ENCODE peak calls at places on chromosomes 5 and 9, in four cellular contexts. Q is HepG2, Z is K562, R is GM12878. X is an unnamed sample.

GRCh38 chr5:179355976-179356968 is 11.0 kb upstream of the ADAMTS2 start:
- DNase-seq in Z (no peak), R (no peak), Q (no peak), X (no peak)

GRCh38 chr9:111886983-111887718 is 9.5 kb upstream of the UGCG start:
- DNase-seq in Q (no peak), R (no peak), Z (no peak), X (no peak)

GRCh38 chr5:93607367-93608258 is 24.6 kb downstream of the NR2F1 start:
- DNase-seq in Z (peak), R (no peak), Q (peak), X (peak)

GRCh38 chr5:65050826-65051498 is 282.2 kb downstream of the CWC27 start:
- DNase-seq in R (no peak), Q (no peak), Z (no peak), X (no peak)

GRCh38 chr5:151570058-151570457 is 21.1 kb downstream of the FAT2 start:
- DNase-seq in Q (no peak), R (no peak), Z (no peak), X (no peak)

GRCh38 chr5:84383816-84384603 is 670 bp downstream of the EDIL3 start:
- DNase-seq in R (no peak), Z (no peak), Q (no peak), X (peak)

GRCh38 chr9:21778300-21778699 is 24.1 kb upstream of the MTAP start:
- DNase-seq in Q (no peak), R (no peak), Z (no peak), X (no peak)

GRCh38 chr9:806285-807156 is 35.0 kb upstream of the DMRT1 start:
- DNase-seq in Z (peak), R (peak), Q (peak), X (peak)

GRCh38 chr9:88694625-88695024 is 159.6 kb downstream of the NXNL2 start:
- DNase-seq in R (no peak), Z (no peak), Q (no peak), X (no peak)

DNA sequence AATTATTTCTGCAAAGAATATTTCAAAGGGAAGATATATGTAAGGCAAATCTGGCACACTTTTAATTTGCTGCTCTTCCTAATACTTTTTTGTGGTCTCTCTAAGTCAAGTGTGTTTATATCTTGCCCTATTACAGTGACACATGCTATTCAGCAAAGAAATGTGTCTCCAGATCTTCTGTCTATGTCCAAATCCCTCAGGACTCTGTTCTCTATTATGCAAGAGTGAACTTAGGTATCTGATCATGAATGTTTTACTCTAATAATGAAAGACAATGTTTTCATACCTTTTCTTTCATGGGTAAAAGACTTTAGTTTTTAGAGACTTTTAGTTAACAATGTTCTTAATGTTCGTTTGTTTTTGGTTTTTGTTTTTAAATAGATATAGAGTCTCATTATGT is 255.4 kb upstream of the DAB2 start:
- DNase-seq in R (no peak), Q (no peak), Z (no peak), X (no peak)
- TF ChIP-seq SP1 in R (no peak), Q (no peak), Z (no peak), X (no peak)

DNA sequence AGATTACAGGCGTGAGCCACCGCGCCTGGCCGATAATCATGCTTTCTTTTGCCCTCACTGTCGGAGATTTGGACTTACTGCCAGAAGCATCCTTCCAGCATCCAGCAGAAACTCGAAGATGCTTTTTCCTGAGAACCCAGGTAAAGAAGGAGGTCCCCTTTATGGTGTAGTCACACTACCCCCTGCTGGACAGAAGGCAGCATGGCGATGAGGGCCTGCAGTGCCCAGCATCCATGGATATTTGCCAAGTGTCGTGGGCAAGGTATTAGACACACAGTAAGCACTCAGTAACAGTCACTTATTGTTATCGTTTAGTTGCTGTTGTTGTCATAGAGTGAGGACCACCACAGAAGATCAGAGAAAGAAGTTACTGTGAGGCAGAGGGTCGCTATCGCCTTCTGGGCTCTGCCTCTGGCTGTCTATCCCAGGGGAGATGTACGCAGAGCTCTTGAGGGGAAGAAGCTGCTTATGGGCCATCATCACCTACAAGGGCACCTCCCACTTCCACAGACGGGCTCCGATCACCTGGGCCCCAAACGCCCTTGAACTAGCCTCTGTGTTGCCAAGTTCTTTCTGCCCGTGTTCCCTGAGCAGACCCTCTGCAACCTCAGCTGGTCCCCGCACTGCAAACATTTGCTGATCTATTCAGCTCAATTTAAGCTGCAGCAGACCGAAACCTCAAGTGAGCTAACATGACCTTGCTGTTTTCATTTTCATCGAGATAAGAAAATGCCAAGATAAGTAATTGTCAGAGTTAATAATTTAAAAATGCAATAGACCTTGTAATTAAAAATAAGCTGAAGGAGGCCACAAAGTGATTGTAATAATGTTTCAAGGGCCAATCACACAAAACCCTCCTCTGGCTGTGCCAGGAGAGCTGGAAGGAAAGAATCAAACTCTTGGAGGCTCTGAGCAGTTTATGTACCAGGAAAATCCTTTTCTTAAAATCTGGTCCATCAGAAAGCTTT is 23.9 kb downstream of the C5orf15 start:
- DNase-seq in R (no peak), Z (peak), Q (peak), X (peak)
- TF ChIP-seq FOXK2 in R (no peak), Z (no peak), Q (no peak), X (no peak)

GRCh38 chr5:38538161-38538560 is 18.3 kb downstream of the LIFR start:
- DNase-seq in Q (no peak), Z (no peak), R (no peak), X (no peak)

GRCh38 chr5:38540348-38540747 is 16.1 kb downstream of the LIFR start:
- DNase-seq in R (no peak), Z (no peak), Q (no peak), X (no peak)

GRCh38 chr5:38543886-38544285 is 12.6 kb downstream of the LIFR start:
- DNase-seq in Z (no peak), Q (no peak), R (no peak), X (no peak)

GRCh38 chr5:38543074-38543473 is 13.4 kb downstream of the LIFR start:
- DNase-seq in Z (no peak), R (no peak), Q (no peak), X (no peak)

GRCh38 chr5:38541174-38541724 is 15.2 kb downstream of the LIFR start:
- DNase-seq in R (no peak), Z (no peak), Q (no peak), X (no peak)
- TF ChIP-seq SP1 in R (no peak), Z (no peak), Q (no peak), X (no peak)

GRCh38 chr5:68161156-68161555 is 54.4 kb upstream of the PIK3R1 start:
- DNase-seq in Q (no peak), R (no peak), Z (no peak), X (no peak)
- TF ChIP-seq FOXK2 in Q (no peak), R (no peak), Z (no peak), X (no peak)

GRCh38 chr5:1522601-1523479 is 920 bp downstream of the LPCAT1 start:
- DNase-seq in R (no peak), Z (peak), Q (no peak), X (peak)
- TF ChIP-seq SP1 in R (no peak), Z (no peak), Q (no peak), X (no peak)

GRCh38 chr5:71748360-71748759 is 29.3 kb downstream of the CARTPT start:
- DNase-seq in R (no peak), Z (no peak), Q (no peak), X (no peak)

GRCh38 chr5:71740015-71740753 is 21.1 kb downstream of the CARTPT start:
- DNase-seq in R (peak), Z (no peak), Q (no peak), X (no peak)

GRCh38 chr5:71743135-71743534 is 24.1 kb downstream of the CARTPT start:
- DNase-seq in Q (no peak), R (no peak), Z (no peak), X (no peak)

GRCh38 chr5:71747182-71747581 is 28.1 kb downstream of the CARTPT start:
- DNase-seq in Z (no peak), R (no peak), Q (no peak), X (no peak)

DNA sequence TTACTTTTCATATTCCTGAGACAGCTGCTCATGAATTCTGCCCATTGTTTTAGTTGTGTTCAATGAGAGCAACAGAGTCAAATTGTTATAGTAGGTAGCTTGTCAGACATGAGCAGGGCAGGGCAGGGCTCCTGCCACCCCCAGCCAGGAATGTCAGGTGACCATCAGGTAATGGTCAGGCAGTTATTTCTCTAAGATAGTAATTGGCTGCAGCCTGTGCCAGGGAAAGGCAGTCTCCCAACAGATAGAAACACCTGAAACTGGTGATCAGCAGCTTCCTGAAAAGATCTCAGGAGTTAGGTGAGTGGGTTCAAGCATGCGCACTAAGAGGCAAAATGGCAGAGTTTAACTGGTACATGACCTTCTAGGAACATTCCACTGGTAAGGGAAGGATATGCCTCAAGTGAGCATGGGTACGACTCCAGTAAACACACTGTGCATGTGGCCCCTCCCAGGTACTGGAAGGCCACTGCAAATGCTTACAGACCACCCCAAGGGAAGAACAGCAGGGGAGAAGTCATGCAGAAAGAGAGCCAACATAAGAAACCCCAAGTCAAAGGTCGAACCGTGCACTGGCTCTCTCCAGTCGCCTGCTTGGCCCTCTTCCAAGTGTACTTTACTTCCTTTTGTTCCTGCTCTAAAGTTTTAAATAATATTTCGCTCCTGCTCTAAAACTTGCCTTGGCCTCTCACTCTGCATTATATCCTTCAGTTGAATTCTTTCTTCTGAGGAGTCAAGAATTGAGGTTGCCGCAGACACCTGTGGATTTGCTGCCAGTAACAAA is 25.1 kb downstream of the CARTPT start:
- DNase-seq in R (no peak), Z (no peak), Q (no peak), X (no peak)
- TF ChIP-seq FOXK2 in R (no peak), Z (no peak), Q (no peak), X (no peak)

X was measured in HEK293T.